ENCODE peak calls at places on chromosome 5, in eight cellular contexts. F is right cardiac atrium, P is heart left ventricle, I is heart right ventricle, E is adrenal gland, A is A549, U is sigmoid colon, O is tibial artery. M is an unnamed sample. For H3K9me3 and H3K4me1, the result is how much of the 10 kb centered on the place peaks cover.

GRCh38 chr5:56922922-56923321 is 13.5 kb downstream of the SETD9 start:
- DNase-seq in U (no peak), E (no peak), F (no peak), P (no peak), A (no peak), I (no peak), O (no peak), M (no peak)

GRCh38 chr5:178895615-178896571 is at the start of gene ZFP2:
- DNase-seq in I (peak), E (peak), F (peak), P (peak), A (peak), O (peak), U (peak), M (peak)

GRCh38 chr5:152542741-152543140 is 137.7 kb upstream of the NMUR2 start:
- DNase-seq in F (no peak), U (no peak), E (no peak), A (no peak), P (no peak), O (no peak), I (no peak), M (no peak)

GRCh38 chr5:61591859-61592258 is 259.8 kb downstream of the ZSWIM6 start:
- DNase-seq in A (no peak), O (no peak), F (no peak), P (no peak), E (no peak), I (no peak), U (no peak), M (no peak)

GRCh38 chr5:57750891-57751290 is 268.3 kb upstream of the ACTBL2 start:
- DNase-seq in P (no peak), U (no peak), I (no peak), O (no peak), A (no peak), F (no peak), E (no peak), M (peak)

GRCh38 chr5:69331528-69332445 is 814 bp downstream of the CCDC125 start:
- DNase-seq in P (no peak), E (no peak), U (no peak), I (no peak), O (no peak), A (no peak), F (no peak), M (peak)

GRCh38 chr5:17880869-17881268 is 246.6 kb downstream of the TAF11L14 start:
- DNase-seq in U (no peak), P (no peak), A (no peak), F (no peak), I (no peak), E (no peak), O (no peak), M (no peak)

GRCh38 chr5:87195104-87195581 is 72.5 kb upstream of the RASA1 start:
- DNase-seq in P (no peak), A (no peak), E (no peak), I (no peak), O (no peak), F (no peak), U (no peak), M (no peak)

GRCh38 chr5:43606351-43606750 is 3.4 kb downstream of the NNT start:
- DNase-seq in P (no peak), E (no peak), A (no peak), O (no peak), I (no peak), U (no peak), F (no peak), M (no peak)

GRCh38 chr5:66413931-66414330 is 182.3 kb upstream of the MAST4 start:
- DNase-seq in E (no peak), P (no peak), F (no peak), U (no peak), I (no peak), O (no peak), A (no peak), M (no peak)

GRCh38 chr5:36704131-36704530 is 97.7 kb downstream of the SLC1A3 start:
- DNase-seq in E (no peak), O (no peak), U (no peak), I (no peak), A (no peak), P (no peak), F (no peak), M (no peak)

GRCh38 chr5:398475-399295 is 44.3 kb upstream of the EXOC3 start:
- DNase-seq in O (peak), F (no peak), U (peak), P (peak), A (no peak), I (no peak), E (no peak), M (peak)

GRCh38 chr5:401216-402034 is 41.6 kb upstream of the EXOC3 start:
- DNase-seq in F (no peak), U (peak), O (peak), E (no peak), A (no peak), P (peak), I (no peak), M (peak)

GRCh38 chr5:396715-397032 is 46.3 kb upstream of the EXOC3 start:
- DNase-seq in I (no peak), A (no peak), E (no peak), F (no peak), O (peak), P (peak), U (peak), M (no peak)

GRCh38 chr5:400282-401215 is 42.4 kb upstream of the EXOC3 start:
- DNase-seq in F (no peak), U (peak), A (no peak), I (no peak), O (peak), P (peak), E (no peak), M (peak)

GRCh38 chr5:399296-400281 is 43.4 kb upstream of the EXOC3 start:
- DNase-seq in F (peak), I (peak), E (peak), P (peak), A (peak), U (peak), O (peak), M (peak)
- H3K27ac ChIP-seq in F (no peak), I (no peak), E (peak), P (no peak), A (no peak), U (peak), O (no peak), M (peak)

GRCh38 chr5:180850434-180851078 is 10.5 kb downstream of the ZFP62 start:
- DNase-seq in O (no peak), U (no peak), A (peak), P (no peak), E (no peak), F (no peak), I (no peak), M (no peak)
- H3K9me3 ChIP-seq in O (under half), U (under half), A (half or more), P (under half), E (under half), F (under half), I (under half), M (under half)

GRCh38 chr5:78545406-78545805 is 103.2 kb downstream of the LHFPL2 start:
- DNase-seq in P (no peak), E (no peak), U (peak), F (no peak), A (no peak), I (no peak), O (no peak), M (no peak)

GRCh38 chr5:78543292-78543691 is 105.3 kb downstream of the LHFPL2 start:
- DNase-seq in A (no peak), F (no peak), E (no peak), O (no peak), P (no peak), U (peak), I (no peak), M (no peak)

GRCh38 chr5:78546597-78546996 is 102.0 kb downstream of the LHFPL2 start:
- DNase-seq in E (no peak), F (no peak), I (no peak), A (no peak), P (no peak), O (no peak), U (peak), M (no peak)

GRCh38 chr5:78543916-78544315 is 104.7 kb downstream of the LHFPL2 start:
- DNase-seq in U (peak), I (no peak), P (no peak), O (no peak), F (no peak), E (no peak), A (no peak), M (no peak)

GRCh38 chr5:78544531-78545200 is 103.9 kb downstream of the LHFPL2 start:
- DNase-seq in P (no peak), U (peak), E (peak), I (no peak), O (no peak), A (no peak), F (peak), M (no peak)
- H3K4me1 ChIP-seq in P (under half), U (half or more), E (under half), I (half or more), O (under half), A (under half), F (under half), M (under half)

DNA sequence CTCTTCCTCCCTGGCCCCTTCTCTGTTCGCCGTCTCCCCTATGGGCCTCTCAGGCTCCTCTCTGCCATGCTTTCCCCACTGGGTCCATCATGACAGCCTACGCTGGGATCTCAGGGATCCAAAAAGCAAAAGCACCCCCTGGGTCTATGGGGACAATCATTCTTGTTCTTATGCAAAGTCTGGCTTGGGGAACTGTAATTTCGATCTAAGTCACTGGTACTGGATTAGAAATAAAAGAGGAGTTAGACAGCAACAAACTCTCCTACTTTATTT is 86.6 kb downstream of the SLC38A9 start:
- DNase-seq in P (no peak), E (no peak), A (no peak), I (no peak), O (no peak), U (no peak), F (no peak), M (no peak)
- H3K27ac ChIP-seq in P (no peak), E (no peak), A (no peak), I (peak), O (no peak), U (peak), F (no peak), M (no peak)

DNA sequence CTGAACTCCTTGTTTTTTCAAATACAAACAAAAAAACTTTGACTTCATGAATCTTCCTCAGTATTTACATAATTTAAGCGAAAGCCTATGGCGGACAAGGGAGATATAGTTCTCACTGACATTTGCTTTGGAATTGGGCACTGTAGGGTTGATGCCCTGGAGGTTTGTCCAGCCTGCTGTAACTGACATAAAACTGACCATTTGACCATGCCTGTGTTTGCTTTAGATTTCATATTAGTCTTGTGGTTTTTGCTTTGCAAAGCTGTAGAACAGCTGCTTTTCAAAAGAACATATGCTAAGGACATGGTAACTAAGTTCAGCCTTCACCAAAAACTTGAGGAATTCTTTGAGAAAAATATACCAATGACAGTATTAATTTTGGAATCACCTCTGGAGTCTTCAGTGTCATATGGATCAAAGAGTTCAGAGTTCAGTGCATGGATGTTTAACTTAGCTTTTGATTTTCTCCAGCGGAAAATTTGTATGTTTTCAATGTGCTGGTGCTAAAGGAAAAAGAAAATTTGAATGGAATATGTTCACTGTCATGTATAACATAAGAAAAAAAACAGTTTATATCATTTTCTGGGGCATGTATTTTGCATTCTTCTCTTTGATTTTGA is 1013.1 kb downstream of the NR2F1-AS1 start:
- DNase-seq in I (no peak), F (no peak), P (no peak), A (no peak), U (no peak), O (no peak), E (no peak), M (no peak)
- H3K9me3 ChIP-seq in I (under half), F (under half), P (under half), A (under half), U (under half), O (under half), E (under half), M (under half)

M was measured in left lung.